ENCODE peak calls at places on chromosomes 2 and 18, in eight cellular contexts. Y is epithelial cell of esophagus, V is DMS153, D is NB4, L is HepG2, W is HCT116, N is fibroblast of lung, Q is NCI-H748 treated with DMSO at 0.1 percent for 48 hours. S is an unnamed sample.

GRCh38 chr2:144358979-144359541 is 160.9 kb downstream of the ZEB2 start:
- DNase-seq in Y (peak; percentile 61), V (no peak), D (no peak), L (no peak), W (no peak), N (peak; percentile 49), Q (no peak), S (no peak)

GRCh38 chr2:42238644-42239288 is 69.6 kb downstream of the EML4 start:
- DNase-seq in Y (peak; percentile 60), V (peak; percentile 12), D (peak; percentile 62), L (peak; percentile 53), W (peak; percentile 6), N (peak; percentile 25), Q (no peak), S (peak; percentile 38)

GRCh38 chr2:113053666-113054435 is 1.2 kb upstream of the IL36B start:
- DNase-seq in Y (peak; percentile 51), V (no peak), D (no peak), L (no peak), W (no peak), N (no peak), Q (no peak), S (no peak)

GRCh38 chr2:203826704-203827103 is 40.9 kb upstream of the CTLA4 start:
- DNase-seq in Y (no peak), V (no peak), D (no peak), L (no peak), W (no peak), N (no peak), Q (no peak), S (no peak)

GRCh38 chr2:25939257-25939668 is 43.0 kb downstream of the KIF3C start:
- DNase-seq in Y (no peak), V (no peak), D (no peak), L (no peak), W (no peak), N (no peak), Q (no peak), S (no peak)

GRCh38 chr2:28419003-28419704 is 26.5 kb downstream of the FOSL2 start:
- DNase-seq in Y (no peak), V (no peak), D (peak; percentile 43), L (peak; percentile 37), W (no peak), N (no peak), Q (no peak), S (peak; percentile 7)

GRCh38 chr18:8696749-8697211 is 8.6 kb upstream of the MTCL1 start:
- DNase-seq in Y (peak; percentile 53), V (peak; percentile 0), D (peak; percentile 58), L (peak; percentile 24), W (peak; percentile 23), N (peak; percentile 60), Q (peak; percentile 46), S (peak; percentile 75)

GRCh38 chr18:23943104-23943503 is 71.5 kb upstream of the TTC39C start:
- DNase-seq in Y (no peak), V (no peak), D (no peak), L (no peak), W (no peak), N (no peak), Q (no peak), S (no peak)

GRCh38 chr2:128321421-128321775 is 2.7 kb upstream of the HS6ST1 start:
- DNase-seq in Y (no peak), V (no peak), D (peak; percentile 56), L (no peak), W (no peak), N (no peak), Q (no peak), S (no peak)

GRCh38 chr2:1371066-1371465 is 42.2 kb upstream of the TPO start:
- DNase-seq in Y (no peak), V (no peak), D (no peak), L (no peak), W (no peak), N (no peak), Q (no peak), S (no peak)

GRCh38 chr2:134836986-134837385 is 1.4 kb upstream of the ACMSD start:
- DNase-seq in Y (peak; percentile 91), V (no peak), D (no peak), L (no peak), W (no peak), N (peak; percentile 67), Q (no peak), S (no peak)

GRCh38 chr18:25669741-25670140 is 317.8 kb upstream of the ZNF521 start:
- DNase-seq in Y (no peak), V (no peak), D (no peak), L (no peak), W (no peak), N (peak; percentile 12), Q (peak; percentile 12), S (peak; percentile 21)

GRCh38 chr2:231463698-231464575 is at the start of gene NCL:
- DNase-seq in Y (peak; percentile 98), V (peak; percentile 97), D (peak; percentile 84), L (peak; percentile 96), W (peak; percentile 54), N (peak; percentile 98), Q (peak; percentile 91), S (peak; percentile 94)

GRCh38 chr18:22286576-22286975 is 117.2 kb downstream of the GATA6 start:
- DNase-seq in Y (peak; percentile 87), V (no peak), D (no peak), L (no peak), W (no peak), N (no peak), Q (no peak), S (no peak)

GRCh38 chr2:30048636-30049175 is 98.1 kb upstream of the YPEL5 start:
- DNase-seq in Y (no peak), V (no peak), D (no peak), L (no peak), W (no peak), N (no peak), Q (no peak), S (no peak)

GRCh38 chr18:12087483-12087960 is 6.1 kb upstream of the ANKRD62 start:
- DNase-seq in Y (no peak), V (no peak), D (no peak), L (no peak), W (no peak), N (no peak), Q (no peak), S (no peak)

GRCh38 chr2:18118703-18119102 is 240.2 kb downstream of the KCNS3 start:
- DNase-seq in Y (no peak), V (no peak), D (no peak), L (no peak), W (no peak), N (peak; percentile 39), Q (no peak), S (no peak)

GRCh38 chr2:196059491-196059960 is 9.1 kb downstream of the DNAH7 start:
- DNase-seq in Y (peak; percentile 67), V (no peak), D (no peak), L (no peak), W (no peak), N (no peak), Q (no peak), S (no peak)

GRCh38 chr18:36312806-36313395 is 15.4 kb downstream of the FHOD3 start:
- DNase-seq in Y (no peak), V (no peak), D (no peak), L (no peak), W (no peak), N (no peak), Q (no peak), S (no peak)

GRCh38 chr18:51137891-51138290 is 59.6 kb downstream of the MEX3C start:
- DNase-seq in Y (peak; percentile 91), V (no peak), D (no peak), L (no peak), W (no peak), N (no peak), Q (no peak), S (no peak)

GRCh38 chr18:22547807-22548561 is 130.3 kb upstream of the CTAGE1 start:
- DNase-seq in Y (no peak), V (no peak), D (no peak), L (no peak), W (no peak), N (peak; percentile 66), Q (no peak), S (no peak)

GRCh38 chr2:128236491-128237035 is 82.1 kb downstream of the HS6ST1 start:
- DNase-seq in Y (peak; percentile 62), V (no peak), D (no peak), L (no peak), W (no peak), N (peak; percentile 91), Q (no peak), S (no peak)

GRCh38 chr2:127105656-127106456 is 1.1 kb downstream of the BIN1 start:
- DNase-seq in Y (peak; percentile 20), V (no peak), D (no peak), L (no peak), W (no peak), N (peak; percentile 69), Q (no peak), S (peak; percentile 30)

GRCh38 chr2:164061129-164061746 is 325.4 kb upstream of the FIGN start:
- DNase-seq in Y (peak; percentile 48), V (no peak), D (peak; percentile 69), L (peak; percentile 53), W (peak; percentile 22), N (peak; percentile 48), Q (peak; percentile 42), S (peak; percentile 67)

GRCh38 chr2:191165190-191165643 is 14.4 kb upstream of the STAT4 start:
- DNase-seq in Y (peak; percentile 68), V (peak; percentile 61), D (peak; percentile 66), L (peak; percentile 23), W (peak; percentile 36), N (peak; percentile 85), Q (peak; percentile 65), S (peak; percentile 67)

GRCh38 chr2:12536926-12537325 is 179.8 kb upstream of the TRIB2 start:
- DNase-seq in Y (no peak), V (no peak), D (no peak), L (no peak), W (no peak), N (no peak), Q (no peak), S (no peak)

GRCh38 chr2:205188516-205189138 is 493.7 kb upstream of the NRP2 start:
- DNase-seq in Y (peak; percentile 36), V (peak; percentile 9), D (no peak), L (no peak), W (no peak), N (peak; percentile 95), Q (peak; percentile 24), S (no peak)

GRCh38 chr2:39431592-39432316 is 5.3 kb downstream of the MAP4K3 start:
- DNase-seq in Y (peak; percentile 65), V (no peak), D (peak; percentile 48), L (no peak), W (no peak), N (peak; percentile 57), Q (no peak), S (no peak)

GRCh38 chr2:42116195-42117181 is 52.7 kb upstream of the EML4 start:
- DNase-seq in Y (no peak), V (no peak), D (no peak), L (peak; percentile 95), W (no peak), N (peak; percentile 58), Q (no peak), S (no peak)

GRCh38 chr2:197502201-197502600 is 2.0 kb downstream of the HSPE1 start:
- DNase-seq in Y (no peak), V (no peak), D (no peak), L (no peak), W (no peak), N (no peak), Q (no peak), S (no peak)

GRCh38 chr2:43011142-43011491 is 215.3 kb downstream of the ZFP36L2 start:
- DNase-seq in Y (no peak), V (no peak), D (no peak), L (no peak), W (no peak), N (no peak), Q (no peak), S (no peak)

GRCh38 chr2:26811791-26812454 is 26.1 kb downstream of the CENPA start:
- DNase-seq in Y (no peak), V (no peak), D (no peak), L (no peak), W (no peak), N (no peak), Q (no peak), S (no peak)

GRCh38 chr2:201980389-201980821 is 53.2 kb upstream of the FZD7 start:
- DNase-seq in Y (no peak), V (no peak), D (no peak), L (no peak), W (no peak), N (no peak), Q (no peak), S (no peak)

GRCh38 chr18:70981400-70982140 is 692.7 kb downstream of the SOCS6 start:
- DNase-seq in Y (no peak), V (peak; percentile 90), D (no peak), L (no peak), W (no peak), N (no peak), Q (peak; percentile 92), S (no peak)